ENCODE peak calls at places on chromosome 17, in four cellular contexts. One of them, this sample, is unnamed.
A peak's percentile ranks its signal among the peaks of the same experiment; 100 is the strongest.

GRCh38 chr17:64741038-64741641 is 79.0 kb upstream of the SMURF2 start:
- DNase-seq in OCI-M1: no peak
- DNase-seq in GM18507: no peak
- DNase-seq in substantia nigra: no peak
- DNase-seq in this sample: no peak

GRCh38 chr17:63740464-63741181 is 976 bp downstream of the STRADA start:
- DNase-seq in OCI-M1: peak; percentile 73
- DNase-seq in substantia nigra: no peak
- DNase-seq in GM18507: no peak
- DNase-seq in this sample: peak; percentile 27

GRCh38 chr17:60305141-60305540 is 86.8 kb downstream of the USP32 start:
- DNase-seq in OCI-M1: peak; percentile 88
- DNase-seq in substantia nigra: peak; percentile 35
- DNase-seq in GM18507: no peak
- DNase-seq in this sample: no peak

GRCh38 chr17:6108382-6108781 is 38.2 kb downstream of the WSCD1 start:
- DNase-seq in GM18507: no peak
- DNase-seq in OCI-M1: no peak
- DNase-seq in substantia nigra: no peak
- DNase-seq in this sample: no peak

GRCh38 chr17:74408262-74408661 is 23.6 kb upstream of the GPRC5C start:
- DNase-seq in substantia nigra: no peak
- DNase-seq in OCI-M1: peak; percentile 65
- DNase-seq in GM18507: no peak
- DNase-seq in this sample: peak; percentile 28

GRCh38 chr17:74842599-74843351 is 16.9 kb downstream of the GRIN2C start:
- DNase-seq in substantia nigra: peak; percentile 63
- DNase-seq in OCI-M1: peak; percentile 59
- DNase-seq in GM18507: no peak
- DNase-seq in this sample: no peak

GRCh38 chr17:27424941-27425340 is 31.3 kb upstream of the KSR1 start:
- DNase-seq in substantia nigra: no peak
- DNase-seq in GM18507: no peak
- DNase-seq in OCI-M1: no peak
- DNase-seq in this sample: no peak

GRCh38 chr17:21214777-21215541 is 998 bp upstream of the TMEM11 start:
- DNase-seq in GM18507: no peak
- DNase-seq in OCI-M1: peak; percentile 71
- DNase-seq in substantia nigra: no peak
- DNase-seq in this sample: no peak